ENCODE peak calls at places on chromosomes 7 and 10, in ten cellular contexts. M, J, E, S, D, W, T, R, L and X are unnamed samples. For H3K27me3, the result is how much of the 10 kb centered on the place peaks cover.

GRCh38 chr10:75430000-75430763 is 1.2 kb upstream of the LRMDA start:
- DNase-seq in W (peak), J (peak), L (peak), E (no peak), T (peak), M (peak), S (peak), D (no peak), R (peak), X (no peak)

GRCh38 chr7:100160067-100160466 is 1.5 kb upstream of the TRAPPC14 start:
- DNase-seq in M (no peak), E (no peak), J (no peak), L (no peak), W (no peak), R (no peak), D (no peak), S (no peak), T (no peak), X (no peak)

GRCh38 chr7:77409005-77409738 is 7.0 kb downstream of the GSAP start:
- DNase-seq in J (no peak), M (no peak), D (no peak), S (no peak), W (no peak), T (peak), R (no peak), E (peak), L (no peak), X (no peak)

GRCh38 chr7:7553386-7553785 is 13.3 kb upstream of the MIOS start:
- DNase-seq in M (no peak), L (no peak), R (no peak), D (no peak), S (no peak), T (no peak), E (no peak), J (no peak), W (no peak), X (no peak)

GRCh38 chr7:74479961-74480829 is 26.5 kb downstream of the GTF2IRD1 start:
- DNase-seq in L (peak), T (peak), R (peak), W (peak), J (peak), D (peak), E (peak), M (peak), S (peak), X (no peak)

GRCh38 chr10:79084012-79084971 is 15.5 kb downstream of the ZMIZ1 start:
- DNase-seq in E (peak), T (peak), W (peak), R (peak), M (peak), S (peak), L (peak), J (peak), D (no peak), X (peak)

GRCh38 chr7:26667514-26668133 is 196.8 kb downstream of the SKAP2 start:
- DNase-seq in T (peak), D (peak), M (peak), E (peak), J (peak), R (peak), L (peak), S (no peak), W (no peak), X (peak)

GRCh38 chr10:58930497-58930896 is 245.9 kb upstream of the PHYHIPL start:
- DNase-seq in S (no peak), T (no peak), M (no peak), D (no peak), W (no peak), J (no peak), R (no peak), E (no peak), L (no peak), X (no peak)

GRCh38 chr7:21429786-21430574 is 2.1 kb downstream of the SP4 start:
- DNase-seq in T (no peak), J (no peak), D (no peak), R (no peak), W (no peak), L (no peak), E (no peak), M (no peak), S (no peak), X (no peak)

GRCh38 chr7:55369427-55369826 is 4.3 kb downstream of the LANCL2 start:
- DNase-seq in T (no peak), D (peak), E (peak), W (no peak), S (no peak), J (no peak), R (no peak), M (no peak), L (no peak), X (no peak)

GRCh38 chr7:115060095-115060830 is 138.4 kb downstream of the MDFIC start:
- DNase-seq in M (no peak), E (no peak), S (no peak), T (no peak), J (no peak), L (no peak), D (no peak), R (no peak), W (no peak), X (no peak)

GRCh38 chr7:28759373-28760013 is 198.6 kb downstream of the TRIL start:
- DNase-seq in J (no peak), M (no peak), T (no peak), W (no peak), S (no peak), R (no peak), L (no peak), E (peak), D (no peak), X (no peak)

GRCh38 chr10:97416565-97416964 is 9.4 kb upstream of the PGAM1 start:
- DNase-seq in R (no peak), W (no peak), T (no peak), S (no peak), J (no peak), D (no peak), E (no peak), L (no peak), M (no peak), X (no peak)

GRCh38 chr10:93124580-93125318 is 51.1 kb downstream of the CYP26A1 start:
- DNase-seq in L (no peak), J (peak), T (no peak), E (no peak), M (no peak), W (no peak), S (no peak), D (no peak), R (no peak), X (no peak)

GRCh38 chr10:131739201-131739600 is 161.6 kb upstream of the PPP2R2D start:
- DNase-seq in L (no peak), M (peak), S (no peak), E (no peak), W (peak), D (no peak), R (peak), J (peak), T (no peak), X (no peak)

GRCh38 chr7:2100278-2101205 is 132.2 kb downstream of the MAD1L1 start:
- DNase-seq in L (no peak), S (no peak), D (no peak), M (no peak), W (no peak), R (no peak), E (no peak), J (peak), T (no peak), X (peak)

GRCh38 chr10:131706952-131707351 is 193.9 kb upstream of the PPP2R2D start:
- DNase-seq in L (no peak), S (peak), R (no peak), D (no peak), T (no peak), M (no peak), W (no peak), J (no peak), E (no peak), X (no peak)

GRCh38 chr7:102917436-102918353 is 4.9 kb downstream of the LRRC17 start:
- DNase-seq in J (no peak), E (no peak), T (no peak), S (no peak), M (no peak), R (no peak), W (no peak), L (no peak), D (no peak), X (no peak)

GRCh38 chr7:50653997-50654425 is 88.8 kb upstream of the DDC start:
- DNase-seq in M (peak), T (no peak), D (no peak), L (peak), J (peak), R (peak), S (no peak), W (peak), E (peak), X (peak)

GRCh38 chr7:85102813-85103350 is 84.0 kb downstream of the SEMA3D start:
- DNase-seq in T (no peak), S (no peak), W (no peak), L (no peak), D (no peak), M (no peak), J (no peak), R (no peak), E (peak), X (no peak)

GRCh38 chr10:24691113-24691512 is 32.6 kb downstream of the ARHGAP21 start:
- DNase-seq in T (no peak), M (no peak), L (no peak), W (no peak), D (no peak), R (no peak), J (no peak), E (peak), S (no peak), X (no peak)

GRCh38 chr10:4353059-4353655 is 472.9 kb upstream of the AKR1E2 start:
- DNase-seq in R (no peak), E (peak), J (peak), T (no peak), W (no peak), L (no peak), D (no peak), M (no peak), S (no peak), X (no peak)

GRCh38 chr7:70837589-70837988 is 294.4 kb upstream of the GALNT17 start:
- DNase-seq in D (no peak), L (no peak), R (no peak), E (no peak), T (no peak), S (no peak), W (no peak), M (no peak), J (no peak), X (no peak)

GRCh38 chr7:12102527-12102926 is 108.6 kb upstream of the TMEM106B start:
- DNase-seq in E (no peak), R (no peak), M (no peak), L (no peak), T (no peak), W (no peak), S (no peak), J (no peak), D (no peak), X (no peak)

GRCh38 chr10:48227213-48227612 is 47.3 kb downstream of the FRMPD2 start:
- DNase-seq in T (no peak), L (no peak), R (no peak), J (no peak), S (no peak), M (no peak), D (no peak), W (no peak), E (no peak), X (no peak)

GRCh38 chr10:31937371-31937770 is 8.7 kb upstream of the ARHGAP12 start:
- DNase-seq in R (no peak), W (peak), J (no peak), L (no peak), D (no peak), E (no peak), T (no peak), S (no peak), M (no peak), X (no peak)

GRCh38 chr7:70571403-70571911 is 560.5 kb upstream of the GALNT17 start:
- DNase-seq in W (no peak), S (no peak), E (peak), L (no peak), R (no peak), M (peak), T (peak), J (peak), D (peak), X (peak)

GRCh38 chr10:103933557-103934121 is 15.7 kb upstream of the STN1 start:
- DNase-seq in E (no peak), T (no peak), R (no peak), S (no peak), W (no peak), M (peak), L (peak), D (no peak), J (no peak), X (no peak)

GRCh38 chr10:78346721-78347120 is 313.1 kb downstream of the RPS24 start:
- DNase-seq in E (no peak), T (no peak), S (peak), L (peak), W (no peak), R (no peak), M (no peak), D (no peak), J (no peak), X (no peak)

GRCh38 chr7:129385116-129385515 is 49.1 kb upstream of the STRIP2 start:
- DNase-seq in W (no peak), M (no peak), S (no peak), T (no peak), R (no peak), D (no peak), E (peak), J (no peak), L (no peak), X (no peak)

GRCh38 chr10:6089334-6090219 is 743 bp downstream of the RBM17 start:
- DNase-seq in L (peak), D (no peak), R (no peak), W (no peak), T (peak), J (peak), S (peak), E (no peak), M (no peak), X (no peak)

GRCh38 chr10:68135362-68135761 is 26.1 kb downstream of the MYPN start:
- DNase-seq in W (no peak), J (no peak), L (no peak), E (peak), M (no peak), T (peak), S (no peak), D (no peak), R (no peak), X (no peak)

GRCh38 chr7:39606941-39607340 is 16.4 kb upstream of the RALA start:
- DNase-seq in L (no peak), J (no peak), W (no peak), T (no peak), M (no peak), D (no peak), E (no peak), R (no peak), S (no peak), X (no peak)

GRCh38 chr7:102978280-102978679 is 65.5 kb downstream of the LRRC17 start:
- DNase-seq in W (no peak), S (no peak), J (peak), T (peak), R (no peak), E (peak), D (peak), L (no peak), M (peak), X (no peak)

GRCh38 chr7:117993377-117994003 is 120.2 kb upstream of the CTTNBP2 start:
- DNase-seq in T (peak), L (no peak), S (no peak), E (peak), R (no peak), J (peak), D (no peak), M (no peak), W (no peak), X (no peak)

GRCh38 chr10:101022967-101023705 is 7.8 kb downstream of the PDZD7 start:
- DNase-seq in L (no peak), R (peak), E (no peak), W (peak), S (no peak), M (no peak), T (no peak), D (no peak), J (no peak), X (no peak)

GRCh38 chr10:124264711-124265390 is 153.9 kb downstream of the OAT start:
- DNase-seq in T (no peak), D (no peak), E (no peak), R (no peak), M (no peak), J (no peak), S (peak), W (peak), L (no peak), X (peak)

GRCh38 chr7:90313908-90314307 is 7.2 kb downstream of the FAM237B start:
- DNase-seq in D (no peak), W (no peak), L (no peak), E (no peak), R (no peak), J (no peak), T (no peak), M (no peak), S (no peak), X (no peak)

DNA sequence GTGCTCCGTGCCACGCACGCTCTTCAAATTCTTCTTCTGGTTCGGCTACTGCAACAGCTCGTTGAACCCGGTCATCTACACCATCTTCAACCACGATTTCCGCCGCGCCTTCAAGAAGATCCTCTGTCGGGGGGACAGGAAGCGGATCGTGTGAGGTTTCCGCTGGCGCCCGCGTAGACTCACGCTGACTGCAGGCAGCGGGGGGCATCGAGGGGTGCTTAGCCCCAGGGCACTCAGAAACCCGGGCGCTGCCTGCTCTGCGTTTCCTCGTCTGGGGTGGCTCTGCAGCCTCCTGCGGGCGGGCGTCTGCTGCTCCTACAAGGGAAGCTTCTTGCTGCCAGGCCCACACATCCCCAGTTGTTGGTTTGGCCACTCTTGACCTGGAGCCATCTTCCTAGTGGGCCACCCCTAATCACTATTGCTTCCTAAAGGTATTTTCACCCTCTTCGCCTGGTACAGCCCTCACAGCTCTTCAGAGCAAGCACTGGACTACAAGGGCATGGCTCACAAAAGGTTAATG is 2.5 kb downstream of the ADRA2A start:
- DNase-seq in R (no peak), D (no peak), E (no peak), M (no peak), T (no peak), S (no peak), W (no peak), J (no peak), L (no peak), X (no peak)
- H3K27me3 ChIP-seq in R (half or more), D (half or more), E (half or more), M (under half), T (under half), S (under half), W (half or more), J (under half), L (under half), X (under half)

GRCh38 chr7:147896121-147896520 is 694.4 kb upstream of the C7orf33 start:
- DNase-seq in R (no peak), M (no peak), W (no peak), J (no peak), L (no peak), D (no peak), T (no peak), E (no peak), S (no peak), X (no peak)

GRCh38 chr7:147894271-147894670 is 696.3 kb upstream of the C7orf33 start:
- DNase-seq in D (no peak), M (no peak), W (no peak), E (no peak), R (no peak), L (no peak), T (no peak), J (no peak), S (no peak), X (no peak)
- TF ChIP-seq CTCF in D (no peak), M (no peak), W (no peak), E (no peak), R (no peak), L (no peak), T (no peak), J (no peak), S (no peak), X (no peak)

GRCh38 chr10:117543245-117543998 is 876 bp downstream of the EMX2 start:
- DNase-seq in D (no peak), E (no peak), S (no peak), R (no peak), J (peak), T (no peak), W (peak), M (no peak), L (no peak), X (no peak)
- H3K27me3 ChIP-seq in D (half or more), E (half or more), S (half or more), R (half or more), J (half or more), T (half or more), W (half or more), M (half or more), L (under half), X (half or more)

GRCh38 chr7:19621740-19622139 is 87.1 kb downstream of the POLR1F start:
- DNase-seq in R (no peak), M (no peak), L (no peak), W (no peak), T (peak), S (no peak), J (no peak), E (peak), D (no peak), X (no peak)
- TF ChIP-seq CTCF in R (no peak), M (no peak), L (no peak), W (no peak), T (peak), S (no peak), J (no peak), E (no peak), D (no peak), X (no peak)

GRCh38 chr10:121595806-121596667 is 2.2 kb downstream of the FGFR2 start:
- DNase-seq in D (no peak), J (peak), T (peak), L (no peak), S (no peak), M (no peak), W (no peak), E (no peak), R (peak), X (no peak)

GRCh38 chr10:121594623-121595320 is 3.5 kb downstream of the FGFR2 start:
- DNase-seq in E (no peak), R (peak), J (no peak), D (no peak), L (no peak), M (no peak), S (no peak), T (no peak), W (no peak), X (no peak)

GRCh38 chr10:121596668-121597503 is 1.4 kb downstream of the FGFR2 start:
- DNase-seq in J (peak), S (peak), E (no peak), T (peak), R (peak), M (peak), D (no peak), L (peak), W (no peak), X (peak)

GRCh38 chr10:121594076-121594475 is 4.2 kb downstream of the FGFR2 start:
- DNase-seq in M (no peak), R (peak), S (no peak), D (no peak), L (no peak), W (no peak), E (no peak), J (no peak), T (no peak), X (no peak)

GRCh38 chr10:121595321-121595805 is 2.9 kb downstream of the FGFR2 start:
- DNase-seq in L (no peak), T (peak), E (no peak), R (peak), D (no peak), M (no peak), S (no peak), W (no peak), J (no peak), X (no peak)
- H3K27me3 ChIP-seq in L (under half), T (under half), E (under half), R (under half), D (under half), M (under half), S (under half), W (half or more), J (under half), X (under half)